ENCODE peak calls at places on chromosome 13, in six cellular contexts. F is psoas muscle, A is T-helper 17 cell, V is iPS-NIHi11, E is SW 1271, U is iris pigment epithelial cell. T is an unnamed sample.

GRCh38 chr13:27353653-27354052 is 70.8 kb upstream of the GTF3A start:
- DNase-seq in A (no peak), F (no peak), U (no peak), E (no peak), V (no peak), T (no peak)

GRCh38 chr13:98471895-98472294 is 105.0 kb downstream of the STK24 start:
- DNase-seq in U (no peak), F (no peak), A (no peak), E (no peak), V (no peak), T (no peak)

GRCh38 chr13:37010424-37010823 is 9.8 kb downstream of the EXOSC8 start:
- DNase-seq in F (no peak), A (no peak), U (no peak), V (no peak), E (no peak), T (no peak)

GRCh38 chr13:30580852-30581502 is 36.7 kb upstream of the USPL1 start:
- DNase-seq in A (no peak), V (no peak), F (no peak), E (no peak), U (no peak), T (no peak)

GRCh38 chr13:88908896-88909535 is 1237.8 kb downstream of the SLITRK5 start:
- DNase-seq in A (no peak), U (no peak), F (no peak), E (no peak), V (no peak), T (no peak)

GRCh38 chr13:25862156-25862555 is 189.7 kb downstream of the SHISA2 start:
- DNase-seq in U (no peak), V (no peak), E (no peak), F (no peak), A (no peak), T (no peak)

GRCh38 chr13:36915891-36916640 is 4.0 kb downstream of the SMAD9 start:
- DNase-seq in V (no peak), E (no peak), U (no peak), A (no peak), F (no peak), T (no peak)

GRCh38 chr13:109204252-109204651 is 574.8 kb downstream of the MYO16 start:
- DNase-seq in F (no peak), A (no peak), V (no peak), U (no peak), E (no peak), T (no peak)